ENCODE peak calls at places on chromosomes 2 and 18, in six cellular contexts. B is adipocyte, C is GM23338, W is Peyer's patch, Y is mesenchymal stem cell, I is neuronal stem cell. A is an unnamed sample.

GRCh38 chr2:128196026-128196822 is 105.2 kb downstream of the UGGT1 start:
- DNase-seq in B (no peak), I (no peak), Y (peak; percentile 71), W (no peak), C (peak; percentile 31), A (no peak)

GRCh38 chr2:24929230-24929629 is 9.2 kb upstream of the ADCY3 start:
- DNase-seq in W (no peak), I (no peak), B (no peak), Y (no peak), C (peak; percentile 44), A (no peak)

GRCh38 chr2:201960300-201960699 is 73.4 kb upstream of the FZD7 start:
- DNase-seq in Y (no peak), W (no peak), C (peak; percentile 38), B (no peak), I (no peak), A (no peak)

GRCh38 chr2:185219981-185220380 is 518.6 kb upstream of the FSIP2 start:
- DNase-seq in I (no peak), C (no peak), W (no peak), Y (peak; percentile 19), B (peak; percentile 39), A (no peak)

GRCh38 chr2:20291106-20291564 is 59.5 kb downstream of the PUM2 start:
- DNase-seq in C (peak; percentile 92), B (peak; percentile 87), W (no peak), I (peak; percentile 55), Y (peak; percentile 87), A (peak; percentile 11)

GRCh38 chr2:100784681-100785080 is 35.3 kb upstream of the NPAS2 start:
- DNase-seq in W (no peak), B (no peak), C (no peak), I (no peak), Y (no peak), A (no peak)

GRCh38 chr2:101030866-101031554 is 28.9 kb downstream of the RPL31 start:
- DNase-seq in Y (no peak), B (no peak), C (no peak), I (no peak), W (no peak), A (no peak)

GRCh38 chr2:70959851-70960832 is 18.3 kb upstream of the ANKRD53 start:
- DNase-seq in C (peak; percentile 72), Y (no peak), W (no peak), B (no peak), I (no peak), A (no peak)

GRCh38 chr18:58354051-58354450 is 274.8 kb downstream of the ALPK2 start:
- DNase-seq in I (no peak), C (no peak), B (no peak), W (no peak), Y (no peak), A (no peak)

GRCh38 chr2:126877861-126878565 is 20.7 kb upstream of the TEX51 start:
- DNase-seq in B (no peak), Y (no peak), I (no peak), W (no peak), C (no peak), A (no peak)

GRCh38 chr2:140863713-140864112 is 1267.1 kb downstream of the LRP1B start:
- DNase-seq in B (peak; percentile 83), C (peak; percentile 76), W (no peak), Y (peak; percentile 67), I (peak; percentile 27), A (no peak)

GRCh38 chr2:12005886-12006681 is 259.7 kb downstream of the LPIN1 start:
- DNase-seq in W (peak; percentile 31), Y (no peak), C (no peak), B (no peak), I (no peak), A (peak; percentile 21)

GRCh38 chr2:241984658-241985057 is 115.1 kb downstream of the RTP5 start:
- DNase-seq in Y (no peak), B (no peak), C (no peak), W (no peak), I (no peak), A (no peak)

GRCh38 chr2:96113367-96113677 is 3.0 kb downstream of the ADRA2B start:
- DNase-seq in W (no peak), B (no peak), Y (no peak), C (peak; percentile 57), I (no peak), A (no peak)

GRCh38 chr2:239684271-239684670 is 283.5 kb upstream of the HDAC4 start:
- DNase-seq in B (no peak), Y (no peak), W (no peak), I (no peak), C (no peak), A (no peak)

GRCh38 chr2:135475128-135475527 is 55.9 kb downstream of the ZRANB3 start:
- DNase-seq in B (no peak), I (no peak), W (no peak), C (no peak), Y (no peak), A (no peak)

GRCh38 chr2:105669384-105669891 is 75.3 kb upstream of the NCK2 start:
- DNase-seq in I (no peak), W (no peak), B (no peak), Y (no peak), C (no peak), A (no peak)

GRCh38 chr2:85326406-85326945 is 1.3 kb downstream of the TGOLN2 start:
- DNase-seq in I (no peak), Y (peak; percentile 30), C (no peak), B (peak; percentile 30), W (peak; percentile 50), A (peak; percentile 17)

GRCh38 chr2:171522804-171523338 is 597 bp downstream of the CYBRD1 start:
- DNase-seq in Y (no peak), I (peak; percentile 48), C (peak; percentile 63), B (peak; percentile 73), W (no peak), A (peak; percentile 22)

GRCh38 chr2:127377262-127377661 is 10.5 kb downstream of the MAP3K2 start:
- DNase-seq in Y (no peak), B (no peak), C (no peak), W (no peak), I (no peak), A (no peak)

GRCh38 chr2:178522950-178523595 is 42.8 kb downstream of the PLEKHA3 start:
- DNase-seq in W (peak; percentile 76), Y (peak; percentile 74), C (peak; percentile 96), I (peak; percentile 65), B (peak; percentile 93), A (peak; percentile 71)

GRCh38 chr18:9704233-9705118 is 3.6 kb upstream of the RAB31 start:
- DNase-seq in I (no peak), C (peak; percentile 44), Y (no peak), W (no peak), B (no peak), A (no peak)

GRCh38 chr2:104545055-104545454 is 308.9 kb upstream of the POU3F3 start:
- DNase-seq in Y (no peak), B (no peak), W (no peak), C (no peak), I (no peak), A (no peak)

GRCh38 chr2:167404896-167405295 is 516.6 kb downstream of the XIRP2 start:
- DNase-seq in I (no peak), Y (peak; percentile 54), C (no peak), B (no peak), W (no peak), A (no peak)

GRCh38 chr2:32135409-32135808 is 30.3 kb upstream of the SLC30A6 start:
- DNase-seq in W (no peak), I (no peak), B (peak; percentile 77), Y (peak; percentile 78), C (peak; percentile 65), A (peak; percentile 59)

GRCh38 chr2:74387346-74387745 is 7.2 kb upstream of the DCTN1 start:
- DNase-seq in C (no peak), B (peak; percentile 43), W (no peak), Y (peak; percentile 31), I (no peak), A (no peak)

GRCh38 chr2:109000654-109001600 is 11.9 kb upstream of the EDAR start:
- DNase-seq in B (no peak), C (no peak), Y (no peak), I (no peak), W (no peak), A (no peak)

GRCh38 chr2:6301426-6301825 is 564.3 kb downstream of the CMPK2 start:
- DNase-seq in C (no peak), Y (no peak), I (no peak), W (no peak), B (no peak), A (no peak)

DNA sequence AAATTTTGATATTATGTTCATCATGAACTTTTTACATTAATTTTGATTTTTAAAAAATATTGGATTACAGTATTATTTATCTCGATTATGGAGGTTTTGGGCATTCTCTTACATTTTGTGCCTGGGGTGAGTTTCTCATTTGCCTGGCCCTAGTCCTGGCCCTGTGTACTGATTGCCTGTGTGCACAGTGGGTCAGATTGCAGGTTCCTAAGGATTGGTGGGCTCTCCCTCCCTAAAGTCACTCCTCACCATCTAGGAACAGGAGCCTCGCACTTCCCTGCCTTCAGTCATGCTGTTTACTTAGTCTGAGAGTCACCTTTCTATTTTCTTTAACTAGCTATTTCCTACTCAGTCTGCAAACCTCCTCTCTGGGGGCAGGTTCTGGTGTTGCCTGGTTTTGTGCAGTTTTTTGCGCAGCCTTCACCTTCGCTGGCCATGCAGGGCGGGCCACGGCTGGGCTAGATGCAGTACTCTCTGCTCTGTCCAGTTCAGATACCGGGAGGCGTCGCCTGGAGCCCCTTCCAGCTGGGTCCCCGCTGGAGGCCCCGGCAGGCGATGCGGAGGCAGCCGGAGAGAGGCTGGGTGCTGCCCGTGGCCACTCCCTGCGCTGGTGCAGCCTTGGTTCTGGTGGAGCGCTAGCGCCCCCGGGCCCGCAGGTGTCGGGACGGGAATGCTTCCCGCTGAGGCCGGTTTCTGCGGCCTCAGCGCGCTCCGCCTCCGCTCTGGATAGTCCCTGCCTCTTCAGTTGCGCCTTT is 23.3 kb upstream of the MC5R start:
- DNase-seq in B (peak; percentile 19), W (no peak), C (peak; percentile 85), Y (no peak), I (peak; percentile 32), A (peak; percentile 68)
- H3K4me3 ChIP-seq in B (peak overlapping the region; percentile 77), W (peak overlapping the region; percentile 30), C (peak overlapping the region; percentile 63), Y (peak overlapping the region; percentile 73), I (peak overlapping the region; percentile 72), A (no peak overlapping the region)

GRCh38 chr2:3251974-3252373 is 125.6 kb downstream of the EIPR1 start:
- DNase-seq in C (no peak), B (no peak), Y (no peak), W (no peak), I (no peak), A (no peak)
- H3K4me1 ChIP-seq in C (no peaks in the 10 kb centered on the region), B (no peaks in the 10 kb centered on the region), Y (peaks cover 10% of the 10 kb centered on the region), W (no peaks in the 10 kb centered on the region), I (peaks cover 6% of the 10 kb centered on the region), A (no peaks in the 10 kb centered on the region)

GRCh38 chr18:77043541-77044280 is 88.9 kb downstream of the MBP start:
- DNase-seq in W (no peak), B (no peak), C (no peak), I (no peak), Y (no peak), A (no peak)
- H3K4me3 ChIP-seq in W (no peak overlapping the region), B (no peak overlapping the region), C (no peak overlapping the region), I (no peak overlapping the region), Y (no peak overlapping the region), A (no peak overlapping the region)

DNA sequence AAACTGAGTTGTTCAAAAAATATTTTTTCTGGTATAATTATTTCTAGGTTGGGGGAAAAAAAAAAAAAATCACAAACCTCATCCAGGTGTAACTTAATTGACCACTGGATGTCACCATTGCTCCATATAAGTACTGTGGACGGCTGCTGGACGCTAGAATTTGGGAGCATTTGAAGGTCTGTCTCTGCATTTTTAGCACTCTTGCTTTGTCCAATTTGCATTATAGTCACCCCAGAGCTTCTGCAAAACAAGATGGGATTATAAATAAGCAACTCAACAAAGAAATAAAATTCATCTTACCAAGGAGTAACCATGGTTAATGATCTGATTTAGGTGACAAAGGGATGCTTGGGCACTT is 83.7 kb downstream of the HRH4 start:
- DNase-seq in W (no peak), B (peak; percentile 34), Y (peak; percentile 28), I (peak; percentile 65), C (peak; percentile 73), A (no peak)
- H3K4me1 ChIP-seq in W (no peaks in the 10 kb centered on the region), B (peaks cover 11% of the 10 kb centered on the region), Y (no peaks in the 10 kb centered on the region), I (no peaks in the 10 kb centered on the region), C (peaks cover 4% of the 10 kb centered on the region), A (no peaks in the 10 kb centered on the region)

A was measured in CD4-positive, CD25-positive, alpha-beta regulatory T cell.